ENCODE peak calls at places on chromosomes 7 and 10, in four cellular contexts. B is K562, Q is GM12878, P is HepG2. G is an unnamed sample.

GRCh38 chr10:2111936-2112335 is 374.6 kb upstream of the ADARB2 start:
- DNase-seq in B (no peak), Q (no peak), P (peak), G (no peak)

GRCh38 chr7:4079366-4079765 is 602.7 kb upstream of the FOXK1 start:
- DNase-seq in B (no peak), Q (no peak), P (no peak), G (no peak)

GRCh38 chr7:28623863-28624262 is 211.5 kb downstream of the CREB5 start:
- DNase-seq in B (no peak), Q (no peak), P (no peak), G (peak)

GRCh38 chr7:7264306-7265040 is 82.1 kb downstream of the C1GALT1 start:
- DNase-seq in B (no peak), Q (no peak), P (no peak), G (no peak)

GRCh38 chr10:5527332-5528200 is 2.8 kb downstream of the CALML3 start:
- DNase-seq in B (no peak), Q (no peak), P (peak), G (no peak)

GRCh38 chr10:65571011-65571570 is 1354.7 kb upstream of the LRRTM3 start:
- DNase-seq in B (no peak), Q (no peak), P (peak), G (peak)

GRCh38 chr10:31261502-31262311 is 57.3 kb upstream of the ZEB1 start:
- DNase-seq in B (no peak), Q (no peak), P (no peak), G (no peak)

GRCh38 chr7:95927781-95928180 is 155.4 kb downstream of the DYNC1I1 start:
- DNase-seq in B (no peak), Q (no peak), P (no peak), G (peak)

GRCh38 chr7:120521761-120522737 is 249.1 kb downstream of the KCND2 start:
- DNase-seq in B (no peak), Q (no peak), P (no peak), G (no peak)

GRCh38 chr7:110994028-110994967 is 96.6 kb upstream of the LRRN3 start:
- DNase-seq in B (peak), Q (no peak), P (no peak), G (no peak)

GRCh38 chr10:14181197-14181936 is 149.4 kb downstream of the FRMD4A start:
- DNase-seq in B (peak), Q (no peak), P (no peak), G (no peak)

GRCh38 chr10:107553470-107553869 is 389.0 kb upstream of the SORCS1 start:
- DNase-seq in B (no peak), Q (peak), P (no peak), G (no peak)

GRCh38 chr7:128938524-128939074 is 872 bp downstream of the IRF5 start:
- DNase-seq in B (no peak), Q (no peak), P (no peak), G (peak)

GRCh38 chr7:78959471-78959870 is 494.0 kb downstream of the MAGI2 start:
- DNase-seq in B (no peak), Q (no peak), P (no peak), G (no peak)

GRCh38 chr7:84022686-84023308 is 171.8 kb downstream of the SEMA3A start:
- DNase-seq in B (no peak), Q (no peak), P (peak), G (no peak)

GRCh38 chr7:69025249-69025648 is 573.0 kb upstream of the AUTS2 start:
- DNase-seq in B (no peak), Q (no peak), P (no peak), G (no peak)

GRCh38 chr7:130912910-130913720 is 179.1 kb upstream of the KLF14 start:
- DNase-seq in B (peak), Q (peak), P (peak), G (no peak)

GRCh38 chr7:144050093-144050492 is 1.3 kb downstream of the OR2A5 start:
- DNase-seq in B (no peak), Q (no peak), P (no peak), G (no peak)

GRCh38 chr10:96719850-96720421 is 378 bp downstream of the PIK3AP1 start:
- DNase-seq in B (peak), Q (no peak), P (peak), G (peak)

GRCh38 chr7:94301024-94301588 is 93.6 kb upstream of the COL1A2 start:
- DNase-seq in B (peak), Q (no peak), P (peak), G (peak)

GRCh38 chr7:5172196-5172800 is 17.7 kb upstream of the WIPI2 start:
- DNase-seq in B (no peak), Q (no peak), P (no peak), G (no peak)

GRCh38 chr7:57821438-57822382 is 371.7 kb downstream of the ZNF716 start:
- DNase-seq in B (no peak), Q (no peak), P (no peak), G (peak)

DNA sequence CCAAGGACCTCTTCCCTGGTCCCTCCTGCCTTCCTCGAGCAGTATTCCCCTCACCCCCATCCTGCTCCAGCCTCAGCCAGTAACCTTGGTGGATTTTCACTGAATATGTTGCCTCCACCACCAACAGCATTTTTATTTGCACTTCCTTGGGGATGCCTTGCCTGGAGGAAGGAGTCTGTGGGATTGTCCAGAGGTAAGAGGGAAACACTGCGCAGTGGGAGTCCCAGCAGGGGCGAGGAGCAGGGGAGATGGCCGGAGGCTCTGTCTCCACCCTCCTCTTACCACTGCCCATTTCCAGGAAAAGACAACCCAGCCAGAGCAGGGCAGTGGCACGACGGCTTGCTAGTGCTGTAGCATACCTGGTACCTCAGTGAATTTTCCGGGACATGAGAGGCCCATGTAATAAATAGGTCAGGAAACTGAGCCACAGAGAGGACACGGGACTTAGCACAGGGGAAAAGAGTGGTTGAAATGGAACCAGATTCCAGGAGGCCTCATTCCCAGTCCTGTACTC is 388.2 kb upstream of the PODXL start:
- DNase-seq in B (no peak), Q (no peak), P (no peak), G (no peak)
- H2AFZ ChIP-seq in B (no peak), Q (no peak), P (no peak), G (no peak)

GRCh38 chr7:31028417-31028988 is 23.6 kb upstream of the ADCYAP1R1 start:
- DNase-seq in B (no peak), Q (no peak), P (no peak), G (peak)

GRCh38 chr7:31029674-31030073 is 22.4 kb upstream of the ADCYAP1R1 start:
- DNase-seq in B (no peak), Q (no peak), P (no peak), G (no peak)

GRCh38 chr7:31029251-31029650 is 22.9 kb upstream of the ADCYAP1R1 start:
- DNase-seq in B (no peak), Q (no peak), P (no peak), G (no peak)

GRCh38 chr7:31036941-31037340 is 15.2 kb upstream of the ADCYAP1R1 start:
- DNase-seq in B (no peak), Q (no peak), P (no peak), G (no peak)

DNA sequence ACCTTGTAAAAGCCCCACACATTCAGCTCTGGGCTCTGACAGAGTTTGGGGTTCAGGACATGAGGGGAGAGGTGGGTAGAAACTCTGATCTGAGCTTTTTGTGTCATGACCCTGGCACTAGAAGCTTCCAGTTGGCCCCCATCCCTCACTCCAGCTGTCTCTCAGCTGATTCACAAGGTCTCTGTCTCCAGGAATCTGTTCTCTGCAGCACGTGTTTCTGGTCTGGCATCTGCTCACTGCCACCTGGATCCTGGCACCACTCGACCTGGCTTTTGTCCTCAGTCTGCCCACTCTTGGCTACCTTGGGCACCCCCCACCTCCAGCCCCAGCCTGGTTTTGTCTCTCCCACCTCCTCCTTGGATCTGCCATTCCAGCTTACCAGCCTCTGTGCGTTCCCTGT is 18.4 kb upstream of the ADCYAP1R1 start:
- DNase-seq in B (no peak), Q (no peak), P (no peak), G (no peak)
- TF ChIP-seq SMC3 in B (no peak), Q (no peak), P (no peak), G (no peak)

GRCh38 chr7:67518580-67518979 is 521.9 kb downstream of the TYW1 start:
- DNase-seq in B (no peak), Q (no peak), P (no peak), G (no peak)
- TF ChIP-seq CHD2 in B (no peak), Q (no peak), P (no peak), G (no peak)

GRCh38 chr10:76036962-76037361 is 605.5 kb downstream of the LRMDA start:
- DNase-seq in B (no peak), Q (no peak), P (peak), G (no peak)

GRCh38 chr10:76036410-76036940 is 605.1 kb downstream of the LRMDA start:
- DNase-seq in B (peak), Q (no peak), P (no peak), G (peak)

GRCh38 chr10:76035010-76035727 is 603.7 kb downstream of the LRMDA start:
- DNase-seq in B (no peak), Q (no peak), P (no peak), G (peak)

GRCh38 chr10:76034236-76035009 is 603.0 kb downstream of the LRMDA start:
- DNase-seq in B (no peak), Q (no peak), P (no peak), G (peak)

DNA sequence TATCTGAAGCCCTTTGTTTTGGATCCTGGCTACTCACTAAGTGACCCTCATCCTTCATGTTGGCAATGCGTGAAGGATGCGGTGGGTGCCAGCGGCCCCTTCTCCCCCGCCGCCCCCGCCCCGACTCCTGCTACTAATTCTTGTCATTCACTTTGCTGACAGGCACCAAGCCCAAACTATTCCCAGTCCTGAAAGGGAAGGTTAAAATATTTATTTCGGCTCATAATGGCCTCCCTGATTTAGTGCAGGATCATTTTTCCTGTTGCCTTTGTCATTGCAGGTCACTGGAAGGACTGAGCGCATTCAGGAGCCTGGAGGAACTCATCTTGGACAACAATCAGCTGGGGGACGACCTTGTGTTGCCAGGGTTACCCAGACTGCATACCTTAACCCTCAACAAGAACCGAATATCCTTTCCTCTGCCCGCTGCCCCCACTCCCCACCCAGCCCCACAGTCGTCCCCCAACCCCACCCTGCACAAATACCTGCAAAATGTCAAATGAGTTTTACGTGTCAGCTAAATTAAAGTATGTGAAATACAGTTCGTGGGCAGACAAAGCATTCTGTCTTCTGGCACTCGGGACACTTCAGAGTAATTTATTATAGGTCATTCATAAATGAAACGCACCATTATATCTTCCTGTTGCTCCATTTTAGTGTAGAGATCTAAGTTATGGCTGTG is 604.4 kb downstream of the LRMDA start:
- DNase-seq in B (no peak), Q (no peak), P (no peak), G (peak)
- H2AFZ ChIP-seq in B (no peak), Q (no peak), P (no peak), G (peak)

GRCh38 chr7:33220231-33220630 is 90.9 kb downstream of the BBS9 start:
- DNase-seq in B (no peak), Q (no peak), P (peak), G (no peak)

GRCh38 chr7:33221374-33221773 is 92.0 kb downstream of the BBS9 start:
- DNase-seq in B (no peak), Q (no peak), P (no peak), G (no peak)

GRCh38 chr7:33210958-33211357 is 81.6 kb downstream of the BBS9 start:
- DNase-seq in B (no peak), Q (no peak), P (no peak), G (no peak)

GRCh38 chr7:33212144-33212543 is 82.8 kb downstream of the BBS9 start:
- DNase-seq in B (no peak), Q (no peak), P (no peak), G (no peak)

DNA sequence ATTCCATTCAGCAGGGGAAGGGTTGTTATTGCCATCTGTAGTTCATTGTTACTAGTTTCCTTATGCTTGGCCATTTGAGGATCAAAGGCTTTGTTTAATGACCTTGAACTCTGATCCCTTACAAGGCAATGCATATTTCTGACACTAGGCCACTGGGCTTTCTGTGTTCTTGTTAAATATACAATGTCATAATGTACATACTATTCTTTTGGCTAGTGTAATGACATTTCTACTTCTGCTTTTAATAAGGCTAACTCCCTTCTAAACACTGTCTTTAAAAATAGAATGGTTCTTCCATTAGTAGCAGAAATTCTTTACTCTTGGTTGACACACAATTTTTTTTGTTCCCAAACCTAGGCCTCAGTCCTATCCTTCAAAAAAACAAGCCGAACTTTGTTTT is 86.6 kb downstream of the BBS9 start:
- DNase-seq in B (no peak), Q (no peak), P (peak), G (no peak)
- TF ChIP-seq SMC3 in B (no peak), Q (no peak), P (no peak), G (no peak)

DNA sequence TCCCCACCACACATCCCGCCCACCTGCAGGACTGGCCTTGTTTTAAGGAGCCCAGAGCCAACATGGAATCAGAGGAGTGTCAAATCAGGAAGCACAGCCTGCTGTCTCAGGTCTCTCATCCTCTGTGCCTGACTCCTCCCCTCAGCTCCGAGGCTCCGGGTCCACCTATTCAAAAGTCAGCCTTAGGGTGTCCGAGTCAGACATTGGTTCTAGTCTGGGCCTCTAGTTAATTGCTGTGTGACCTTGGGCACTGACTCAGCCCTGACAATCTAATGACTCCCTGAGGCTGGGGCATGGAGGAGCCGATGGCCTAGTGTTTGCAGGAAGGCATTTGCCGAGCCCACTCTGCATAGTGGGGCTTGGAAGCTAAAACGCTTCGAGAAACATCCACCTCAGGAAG is 223.1 kb upstream of the PPP2R2D start:
- DNase-seq in B (no peak), Q (no peak), P (no peak), G (no peak)
- TF ChIP-seq CHD2 in B (no peak), Q (no peak), P (no peak), G (no peak)

GRCh38 chr10:70333268-70333667 is 49.2 kb downstream of the LRRC20 start:
- DNase-seq in B (no peak), Q (no peak), P (no peak), G (no peak)
- H2AFZ ChIP-seq in B (no peak), Q (no peak), P (no peak), G (no peak)

GRCh38 chr7:157558875-157559595 is 222.2 kb downstream of the DNAJB6 start:
- DNase-seq in B (no peak), Q (no peak), P (peak), G (no peak)
- TF ChIP-seq SMC3 in B (no peak), Q (no peak), P (no peak), G (no peak)

DNA sequence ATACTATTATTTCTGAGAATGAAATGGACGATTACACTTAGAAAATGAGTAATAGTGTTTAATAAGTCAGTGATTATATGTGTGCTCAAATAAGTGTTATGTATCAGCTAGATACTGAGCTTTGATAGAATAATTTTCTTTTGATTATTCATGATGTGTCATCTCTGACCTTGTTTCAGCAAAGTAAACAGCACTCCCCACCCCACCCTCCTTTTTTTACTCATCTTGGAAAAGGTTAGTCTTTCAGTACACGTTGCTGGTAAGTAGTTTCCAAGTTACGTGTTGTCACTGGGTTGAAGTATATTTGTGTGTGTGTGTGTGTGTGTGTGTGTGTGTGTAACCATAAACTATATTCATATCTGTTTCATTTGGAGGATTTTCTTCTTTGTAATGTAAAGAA is 84.1 kb downstream of the GNAI1 start:
- DNase-seq in B (no peak), Q (no peak), P (peak), G (no peak)
- TF ChIP-seq CHD2 in B (no peak), Q (no peak), P (no peak), G (no peak)

GRCh38 chr10:118309911-118310310 is 32.2 kb downstream of the FAM204A start:
- DNase-seq in B (no peak), Q (no peak), P (no peak), G (no peak)
- H2AFZ ChIP-seq in B (no peak), Q (no peak), P (no peak), G (no peak)

G was measured in SK-N-SH.